ENCODE peak calls at places on chromosomes 5 and 9, in eight cellular contexts. One of them, this sample, is unnamed.
A peak's percentile ranks its signal among the peaks of the same experiment; 100 is the strongest.

GRCh38 chr5:172713113-172713808 is 57.7 kb downstream of the DUSP1 start:
- DNase-seq in GM23248: peak; percentile 51
- DNase-seq in H1: no peak
- DNase-seq in MM.1S: peak; percentile 41
- DNase-seq in HCT116: no peak
- DNase-seq in IMR-90: no peak
- DNase-seq in endothelial cell of umbilical vein: peak; percentile 45
- DNase-seq in fibroblast of lung: no peak
- DNase-seq in this sample: peak; percentile 48

GRCh38 chr5:31194892-31195291 is 1.4 kb downstream of the CDH6 start:
- DNase-seq in IMR-90: peak; percentile 27
- DNase-seq in H1: no peak
- DNase-seq in fibroblast of lung: peak; percentile 55
- DNase-seq in endothelial cell of umbilical vein: no peak
- DNase-seq in GM23248: peak; percentile 39
- DNase-seq in HCT116: no peak
- DNase-seq in MM.1S: no peak
- DNase-seq in this sample: peak; percentile 56

GRCh38 chr5:104412649-104413240 is 850.2 kb upstream of the NUDT12 start:
- DNase-seq in GM23248: peak; percentile 10
- DNase-seq in fibroblast of lung: peak; percentile 42
- DNase-seq in endothelial cell of umbilical vein: peak; percentile 26
- DNase-seq in IMR-90: peak; percentile 17
- DNase-seq in H1: peak; percentile 13
- DNase-seq in MM.1S: peak; percentile 48
- DNase-seq in HCT116: peak; percentile 21
- DNase-seq in this sample: peak; percentile 64

GRCh38 chr9:84002344-84002743 is 21.7 kb downstream of the RMI1 start:
- DNase-seq in endothelial cell of umbilical vein: peak; percentile 35
- DNase-seq in H1: no peak
- DNase-seq in HCT116: no peak
- DNase-seq in IMR-90: peak; percentile 17
- DNase-seq in GM23248: peak; percentile 11
- DNase-seq in MM.1S: peak; percentile 60
- DNase-seq in fibroblast of lung: peak; percentile 23
- DNase-seq in this sample: no peak

GRCh38 chr5:66694036-66694435 is 97.8 kb downstream of the MAST4 start:
- DNase-seq in HCT116: no peak
- DNase-seq in IMR-90: no peak
- DNase-seq in GM23248: peak; percentile 8
- DNase-seq in MM.1S: no peak
- DNase-seq in H1: no peak
- DNase-seq in fibroblast of lung: peak; percentile 41
- DNase-seq in endothelial cell of umbilical vein: no peak
- DNase-seq in this sample: no peak

GRCh38 chr9:6681957-6682501 is 36.5 kb upstream of the GLDC start:
- DNase-seq in GM23248: peak; percentile 53
- DNase-seq in H1: no peak
- DNase-seq in fibroblast of lung: peak; percentile 8
- DNase-seq in HCT116: no peak
- DNase-seq in MM.1S: no peak
- DNase-seq in endothelial cell of umbilical vein: no peak
- DNase-seq in IMR-90: no peak
- DNase-seq in this sample: no peak

GRCh38 chr9:21800931-21801682 is 1.3 kb upstream of the MTAP start:
- DNase-seq in fibroblast of lung: no peak
- DNase-seq in HCT116: no peak
- DNase-seq in IMR-90: no peak
- DNase-seq in H1: no peak
- DNase-seq in MM.1S: no peak
- DNase-seq in endothelial cell of umbilical vein: no peak
- DNase-seq in GM23248: no peak
- DNase-seq in this sample: no peak

GRCh38 chr5:139651502-139651862 is 3.3 kb downstream of the CXXC5 start:
- DNase-seq in H1: no peak
- DNase-seq in GM23248: peak; percentile 63
- DNase-seq in endothelial cell of umbilical vein: no peak
- DNase-seq in HCT116: no peak
- DNase-seq in IMR-90: no peak
- DNase-seq in MM.1S: no peak
- DNase-seq in fibroblast of lung: no peak
- DNase-seq in this sample: peak; percentile 20

GRCh38 chr9:79028101-79028500 is 543.7 kb upstream of the TLE4 start:
- DNase-seq in GM23248: peak; percentile 43
- DNase-seq in fibroblast of lung: peak; percentile 84
- DNase-seq in IMR-90: peak; percentile 73
- DNase-seq in endothelial cell of umbilical vein: peak; percentile 6
- DNase-seq in H1: no peak
- DNase-seq in HCT116: no peak
- DNase-seq in MM.1S: no peak
- DNase-seq in this sample: peak; percentile 67

GRCh38 chr9:16184964-16185646 is 632.3 kb downstream of the CCDC171 start:
- DNase-seq in H1: no peak
- DNase-seq in MM.1S: no peak
- DNase-seq in HCT116: no peak
- DNase-seq in endothelial cell of umbilical vein: no peak
- DNase-seq in fibroblast of lung: peak; percentile 35
- DNase-seq in IMR-90: no peak
- DNase-seq in GM23248: peak; percentile 10
- DNase-seq in this sample: no peak

GRCh38 chr5:170087168-170087817 is 18.4 kb upstream of the FOXI1 start:
- DNase-seq in H1: no peak
- DNase-seq in fibroblast of lung: no peak
- DNase-seq in IMR-90: no peak
- DNase-seq in HCT116: no peak
- DNase-seq in MM.1S: no peak
- DNase-seq in endothelial cell of umbilical vein: no peak
- DNase-seq in GM23248: no peak
- DNase-seq in this sample: no peak

GRCh38 chr5:178256746-178257145 is 24.1 kb upstream of the PHYKPL start:
- DNase-seq in HCT116: no peak
- DNase-seq in fibroblast of lung: no peak
- DNase-seq in H1: no peak
- DNase-seq in GM23248: no peak
- DNase-seq in endothelial cell of umbilical vein: no peak
- DNase-seq in MM.1S: no peak
- DNase-seq in IMR-90: no peak
- DNase-seq in this sample: no peak

GRCh38 chr5:178248750-178249149 is 16.1 kb upstream of the PHYKPL start:
- DNase-seq in H1: no peak
- DNase-seq in IMR-90: no peak
- DNase-seq in endothelial cell of umbilical vein: no peak
- DNase-seq in GM23248: no peak
- DNase-seq in MM.1S: no peak
- DNase-seq in fibroblast of lung: no peak
- DNase-seq in HCT116: no peak
- DNase-seq in this sample: no peak

GRCh38 chr5:178250263-178250662 is 17.7 kb upstream of the PHYKPL start:
- DNase-seq in HCT116: no peak
- DNase-seq in GM23248: no peak
- DNase-seq in fibroblast of lung: no peak
- DNase-seq in MM.1S: no peak
- DNase-seq in IMR-90: no peak
- DNase-seq in H1: no peak
- DNase-seq in endothelial cell of umbilical vein: no peak
- DNase-seq in this sample: no peak

GRCh38 chr5:178249191-178249989 is 16.8 kb upstream of the PHYKPL start:
- DNase-seq in H1: no peak
- DNase-seq in endothelial cell of umbilical vein: no peak
- DNase-seq in GM23248: peak; percentile 88
- DNase-seq in IMR-90: peak; percentile 48
- DNase-seq in fibroblast of lung: peak; percentile 46
- DNase-seq in HCT116: no peak
- DNase-seq in MM.1S: no peak
- DNase-seq in this sample: peak; percentile 59

DNA sequence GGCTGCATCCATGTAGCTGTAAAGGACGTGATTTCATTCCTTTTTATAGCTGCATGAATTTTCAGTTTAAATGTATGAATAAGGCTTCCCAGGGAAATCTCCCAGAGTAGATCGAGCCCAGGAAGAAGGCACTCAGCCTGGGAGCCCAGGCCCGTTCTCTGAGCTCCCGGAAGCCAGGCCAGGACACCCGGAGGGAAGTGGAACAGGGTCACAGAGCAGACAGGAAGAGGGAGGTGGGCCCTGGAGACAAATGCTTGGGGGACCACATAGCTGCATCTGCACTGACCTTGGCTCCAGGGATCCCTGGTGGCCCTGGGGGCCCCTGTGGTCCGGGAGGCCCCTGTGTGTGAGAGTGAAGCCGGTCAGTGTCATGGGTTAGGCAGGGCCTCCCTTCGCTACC is 19.7 kb upstream of the PHYKPL start:
- DNase-seq in MM.1S: no peak
- DNase-seq in H1: no peak
- DNase-seq in endothelial cell of umbilical vein: no peak
- DNase-seq in GM23248: no peak
- DNase-seq in HCT116: no peak
- DNase-seq in IMR-90: no peak
- DNase-seq in fibroblast of lung: no peak
- DNase-seq in this sample: no peak
- H2AFZ ChIP-seq in MM.1S: no peak overlapping the region
- H2AFZ ChIP-seq in H1: no peak overlapping the region
- H2AFZ ChIP-seq in endothelial cell of umbilical vein: no peak overlapping the region
- H2AFZ ChIP-seq in GM23248: no peak overlapping the region
- H2AFZ ChIP-seq in HCT116: no peak overlapping the region
- H2AFZ ChIP-seq in IMR-90: no peak overlapping the region
- H2AFZ ChIP-seq in fibroblast of lung: no peak overlapping the region
- H2AFZ ChIP-seq in this sample: no peak overlapping the region

GRCh38 chr9:86598411-86599239 is 244.4 kb upstream of the TUT7 start:
- DNase-seq in fibroblast of lung: no peak
- DNase-seq in HCT116: no peak
- DNase-seq in H1: no peak
- DNase-seq in endothelial cell of umbilical vein: no peak
- DNase-seq in MM.1S: no peak
- DNase-seq in GM23248: no peak
- DNase-seq in IMR-90: no peak
- DNase-seq in this sample: no peak
- H3K9ac ChIP-seq in fibroblast of lung: no peak overlapping the region
- H3K9ac ChIP-seq in HCT116: no peak overlapping the region
- H3K9ac ChIP-seq in H1: no peak overlapping the region
- H3K9ac ChIP-seq in endothelial cell of umbilical vein: no peak overlapping the region
- H3K9ac ChIP-seq in MM.1S: no peak overlapping the region
- H3K9ac ChIP-seq in GM23248: no peak overlapping the region
- H3K9ac ChIP-seq in IMR-90: no peak overlapping the region
- H3K9ac ChIP-seq in this sample: no peak overlapping the region

GRCh38 chr5:83003791-83004190 is 73.4 kb downstream of the TMEM167A start:
- DNase-seq in MM.1S: no peak
- DNase-seq in HCT116: no peak
- DNase-seq in fibroblast of lung: no peak
- DNase-seq in H1: no peak
- DNase-seq in GM23248: no peak
- DNase-seq in endothelial cell of umbilical vein: no peak
- DNase-seq in IMR-90: no peak
- DNase-seq in this sample: no peak

GRCh38 chr5:83006683-83007283 is 70.4 kb downstream of the TMEM167A start:
- DNase-seq in HCT116: no peak
- DNase-seq in H1: no peak
- DNase-seq in MM.1S: no peak
- DNase-seq in endothelial cell of umbilical vein: no peak
- DNase-seq in GM23248: no peak
- DNase-seq in IMR-90: no peak
- DNase-seq in fibroblast of lung: no peak
- DNase-seq in this sample: no peak

GRCh38 chr5:83000448-83000847 is 76.7 kb downstream of the TMEM167A start:
- DNase-seq in HCT116: no peak
- DNase-seq in fibroblast of lung: peak; percentile 80
- DNase-seq in IMR-90: peak; percentile 2
- DNase-seq in H1: no peak
- DNase-seq in MM.1S: no peak
- DNase-seq in GM23248: no peak
- DNase-seq in endothelial cell of umbilical vein: peak; percentile 28
- DNase-seq in this sample: no peak

GRCh38 chr5:83001788-83002381 is 75.3 kb downstream of the TMEM167A start:
- DNase-seq in GM23248: no peak
- DNase-seq in IMR-90: no peak
- DNase-seq in fibroblast of lung: no peak
- DNase-seq in endothelial cell of umbilical vein: no peak
- DNase-seq in H1: no peak
- DNase-seq in MM.1S: no peak
- DNase-seq in HCT116: no peak
- DNase-seq in this sample: no peak

GRCh38 chr5:83000922-83001321 is 76.3 kb downstream of the TMEM167A start:
- DNase-seq in IMR-90: no peak
- DNase-seq in H1: no peak
- DNase-seq in GM23248: no peak
- DNase-seq in MM.1S: no peak
- DNase-seq in HCT116: no peak
- DNase-seq in endothelial cell of umbilical vein: no peak
- DNase-seq in fibroblast of lung: no peak
- DNase-seq in this sample: no peak
- H2AFZ ChIP-seq in IMR-90: no peak overlapping the region
- H2AFZ ChIP-seq in H1: no peak overlapping the region
- H2AFZ ChIP-seq in GM23248: no peak overlapping the region
- H2AFZ ChIP-seq in MM.1S: no peak overlapping the region
- H2AFZ ChIP-seq in HCT116: peak overlapping the region; percentile 19
- H2AFZ ChIP-seq in endothelial cell of umbilical vein: no peak overlapping the region
- H2AFZ ChIP-seq in fibroblast of lung: no peak overlapping the region
- H2AFZ ChIP-seq in this sample: no peak overlapping the region

GRCh38 chr9:18236336-18236735 is 237.6 kb upstream of the ADAMTSL1 start:
- DNase-seq in fibroblast of lung: no peak
- DNase-seq in IMR-90: no peak
- DNase-seq in H1: no peak
- DNase-seq in GM23248: no peak
- DNase-seq in HCT116: no peak
- DNase-seq in MM.1S: no peak
- DNase-seq in endothelial cell of umbilical vein: peak; percentile 39
- DNase-seq in this sample: no peak

GRCh38 chr9:18240213-18240612 is 233.7 kb upstream of the ADAMTSL1 start:
- DNase-seq in H1: no peak
- DNase-seq in MM.1S: no peak
- DNase-seq in endothelial cell of umbilical vein: no peak
- DNase-seq in HCT116: no peak
- DNase-seq in GM23248: no peak
- DNase-seq in fibroblast of lung: no peak
- DNase-seq in IMR-90: no peak
- DNase-seq in this sample: no peak

GRCh38 chr9:18237776-18238175 is 236.2 kb upstream of the ADAMTSL1 start:
- DNase-seq in H1: no peak
- DNase-seq in MM.1S: no peak
- DNase-seq in fibroblast of lung: no peak
- DNase-seq in HCT116: no peak
- DNase-seq in endothelial cell of umbilical vein: no peak
- DNase-seq in IMR-90: no peak
- DNase-seq in GM23248: peak; percentile 13
- DNase-seq in this sample: no peak

GRCh38 chr9:18238254-18238653 is 235.7 kb upstream of the ADAMTSL1 start:
- DNase-seq in endothelial cell of umbilical vein: peak; percentile 97
- DNase-seq in H1: no peak
- DNase-seq in fibroblast of lung: peak; percentile 76
- DNase-seq in GM23248: peak; percentile 86
- DNase-seq in MM.1S: no peak
- DNase-seq in HCT116: no peak
- DNase-seq in IMR-90: peak; percentile 71
- DNase-seq in this sample: peak; percentile 86

GRCh38 chr9:18238752-18239151 is 235.2 kb upstream of the ADAMTSL1 start:
- DNase-seq in HCT116: no peak
- DNase-seq in H1: no peak
- DNase-seq in endothelial cell of umbilical vein: peak; percentile 36
- DNase-seq in fibroblast of lung: peak; percentile 65
- DNase-seq in MM.1S: no peak
- DNase-seq in GM23248: peak; percentile 78
- DNase-seq in IMR-90: peak; percentile 56
- DNase-seq in this sample: peak; percentile 86
- H3K9ac ChIP-seq in HCT116: no peak overlapping the region
- H3K9ac ChIP-seq in H1: no peak overlapping the region
- H3K9ac ChIP-seq in endothelial cell of umbilical vein: peak overlapping the region; percentile 53
- H3K9ac ChIP-seq in fibroblast of lung: no peak overlapping the region
- H3K9ac ChIP-seq in MM.1S: no peak overlapping the region
- H3K9ac ChIP-seq in GM23248: peak overlapping the region; percentile 46
- H3K9ac ChIP-seq in IMR-90: no peak overlapping the region
- H3K9ac ChIP-seq in this sample: peak overlapping the region; percentile 87

This sample was measured in PC-3.